ENCODE peak calls at places on chromosomes 1 and 21, in six cellular contexts. U is PC-9; D is CD8-positive, alpha-beta T cell; F is transverse colon; K is CD8-positive, alpha-beta memory T cell; S is aorta. A is an unnamed sample. For H3K27me3, the result is how much of the 10 kb centered on the place peaks cover.

GRCh38 chr1:172343246-172344099 is 77.0 kb upstream of the C1orf105 start:
- DNase-seq in U (no peak), D (no peak), F (no peak), K (no peak), S (no peak), A (peak)

GRCh38 chr1:153490272-153491051 is 30.0 kb upstream of the S100A7 start:
- DNase-seq in U (peak), D (no peak), F (peak), K (no peak), S (peak), A (peak)

GRCh38 chr1:39490596-39491145 is 765 bp upstream of the BMP8A start:
- DNase-seq in U (no peak), D (peak), F (peak), K (no peak), S (peak), A (no peak)

GRCh38 chr1:121519042-121519755 is 334.4 kb downstream of the SRGAP2C start:
- DNase-seq in U (peak), D (peak), F (peak), K (peak), S (peak), A (no peak)

GRCh38 chr21:27171704-27172103 is 204.8 kb upstream of the ADAMTS5 start:
- DNase-seq in U (no peak), D (no peak), F (no peak), K (no peak), S (no peak), A (no peak)

GRCh38 chr1:155010211-155010918 is 7.8 kb downstream of the ZBTB7B start:
- DNase-seq in U (no peak), D (no peak), F (no peak), K (no peak), S (no peak), A (no peak)

GRCh38 chr21:31370893-31371652 is 27.0 kb upstream of the TIAM1 start:
- DNase-seq in U (no peak), D (no peak), F (no peak), K (no peak), S (no peak), A (no peak)

GRCh38 chr1:87880747-87881133 is 552.1 kb downstream of the LMO4 start:
- DNase-seq in U (no peak), D (no peak), F (no peak), K (no peak), S (no peak), A (no peak)

GRCh38 chr1:74396942-74397341 is 115.5 kb downstream of the LRRC53 start:
- DNase-seq in U (no peak), D (no peak), F (no peak), K (no peak), S (no peak), A (no peak)

GRCh38 chr1:154571244-154571963 is 3.8 kb downstream of the CHRNB2 start:
- DNase-seq in U (no peak), D (no peak), F (no peak), K (no peak), S (no peak), A (no peak)

GRCh38 chr1:61284226-61284854 is 202.0 kb downstream of the NFIA start:
- DNase-seq in U (no peak), D (no peak), F (no peak), K (no peak), S (no peak), A (no peak)

GRCh38 chr1:156204686-156205085 is 8.1 kb upstream of the PMF1 start:
- DNase-seq in U (no peak), D (no peak), F (no peak), K (no peak), S (no peak), A (no peak)

GRCh38 chr1:192539450-192540132 is 36.0 kb upstream of the RGS1 start:
- DNase-seq in U (peak), D (no peak), F (no peak), K (no peak), S (no peak), A (peak)

GRCh38 chr1:21628798-21629393 is 40.3 kb downstream of the RAP1GAP start:
- DNase-seq in U (peak), D (no peak), F (no peak), K (no peak), S (no peak), A (no peak)

GRCh38 chr1:30899577-30900389 is 8.8 kb downstream of the SDC3 start:
- DNase-seq in U (no peak), D (no peak), F (no peak), K (no peak), S (no peak), A (no peak)

GRCh38 chr1:31669433-31669785 is 24.7 kb upstream of the PEF1 start:
- DNase-seq in U (no peak), D (no peak), F (no peak), K (no peak), S (no peak), A (no peak)

GRCh38 chr1:171335964-171336363 is 22.0 kb downstream of the FMO4 start:
- DNase-seq in U (no peak), D (no peak), F (no peak), K (no peak), S (no peak), A (no peak)

GRCh38 chr1:204992499-204992898 is 50.5 kb upstream of the CNTN2 start:
- DNase-seq in U (no peak), D (no peak), F (no peak), K (no peak), S (no peak), A (no peak)

GRCh38 chr1:24149854-24150227 is 6.9 kb upstream of the IL22RA1 start:
- DNase-seq in U (peak), D (no peak), F (peak), K (no peak), S (no peak), A (peak)

GRCh38 chr1:184223216-184223615 is 163.6 kb upstream of the C1orf21 start:
- DNase-seq in U (no peak), D (no peak), F (no peak), K (no peak), S (no peak), A (no peak)

GRCh38 chr1:12279728-12280469 is 50.1 kb downstream of the VPS13D start:
- DNase-seq in U (no peak), D (no peak), F (no peak), K (no peak), S (no peak), A (peak)

GRCh38 chr1:109104364-109105151 is 9.4 kb upstream of the ELAPOR1 start:
- DNase-seq in U (no peak), D (no peak), F (no peak), K (no peak), S (no peak), A (no peak)

GRCh38 chr21:37368536-37369279 is 2.1 kb downstream of the DYRK1A start:
- DNase-seq in U (no peak), D (no peak), F (no peak), K (no peak), S (no peak), A (peak)

GRCh38 chr21:46253610-46254124 is 25.1 kb upstream of the LSS start:
- DNase-seq in U (no peak), D (peak), F (no peak), K (peak), S (no peak), A (no peak)

GRCh38 chr1:47986741-47987140 is 10.4 kb downstream of the TRABD2B start:
- DNase-seq in U (no peak), D (no peak), F (no peak), K (no peak), S (peak), A (no peak)

GRCh38 chr1:53390261-53390660 is 62.4 kb upstream of the LRP8 start:
- DNase-seq in U (no peak), D (no peak), F (peak), K (no peak), S (no peak), A (no peak)

GRCh38 chr1:235430991-235431390 is 63.8 kb downstream of the TBCE start:
- DNase-seq in U (no peak), D (no peak), F (no peak), K (no peak), S (no peak), A (peak)

GRCh38 chr21:28633803-28634572 is 358.7 kb downstream of the LTN1 start:
- DNase-seq in U (no peak), D (no peak), F (no peak), K (no peak), S (peak), A (peak)

DNA sequence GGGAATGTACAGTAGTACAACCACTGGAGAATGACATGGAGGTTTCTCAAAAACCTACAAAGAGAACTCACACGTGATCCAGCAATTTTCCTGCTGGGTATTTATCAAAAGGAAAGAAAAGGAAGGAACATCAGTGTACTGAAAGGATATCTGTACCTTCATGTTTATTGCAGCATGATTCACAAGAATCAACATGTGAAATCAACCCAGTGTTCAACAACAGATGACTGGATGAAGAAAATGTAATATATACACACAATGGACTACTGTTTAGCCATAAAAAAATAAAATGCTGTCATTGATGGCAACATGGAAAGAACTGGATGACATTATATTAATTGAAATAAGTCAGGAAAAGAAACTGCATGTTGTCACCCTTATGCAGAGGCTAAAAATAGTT is 19.0 kb upstream of the CYP4A11 start:
- DNase-seq in U (no peak), D (no peak), F (no peak), K (no peak), S (no peak), A (no peak)
- H3K27me3 ChIP-seq in U (under half), D (under half), F (under half), K (under half), S (under half), A (under half)

GRCh38 chr1:110880708-110881374 is 7.9 kb downstream of the CD53 start:
- DNase-seq in U (no peak), D (peak), F (no peak), K (peak), S (no peak), A (no peak)
- H3K27ac ChIP-seq in U (no peak), D (peak), F (no peak), K (peak), S (no peak), A (no peak)

DNA sequence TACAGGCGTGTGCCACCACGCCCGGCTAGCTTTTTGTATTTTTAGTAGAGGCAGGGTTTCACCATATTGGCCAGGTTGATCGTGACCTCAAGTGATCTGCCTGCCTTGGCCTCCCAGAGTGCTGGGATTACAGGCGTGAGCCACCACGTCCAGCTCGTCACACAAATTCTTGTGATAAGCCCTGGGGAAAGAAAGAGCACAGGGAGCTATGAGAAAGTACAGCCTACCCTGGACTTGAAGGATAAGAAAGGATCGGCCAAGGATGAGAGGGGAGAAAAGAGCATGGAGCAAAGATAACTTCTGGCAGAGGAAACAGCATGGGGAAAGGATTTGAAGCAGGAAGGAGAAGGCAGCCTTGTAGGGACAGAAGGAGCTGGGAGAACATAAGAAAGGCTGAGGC is 29.2 kb downstream of the SESN2 start:
- DNase-seq in U (no peak), D (no peak), F (no peak), K (no peak), S (no peak), A (no peak)
- H3K4me3 ChIP-seq in U (no peak), D (no peak), F (no peak), K (no peak), S (no peak), A (no peak)

GRCh38 chr1:159942700-159943640 is 2.4 kb downstream of the IGSF9 start:
- DNase-seq in U (no peak), D (no peak), F (no peak), K (no peak), S (peak), A (no peak)

GRCh38 chr1:159946242-159947187 is 1.1 kb upstream of the IGSF9 start:
- DNase-seq in U (no peak), D (no peak), F (peak), K (no peak), S (peak), A (no peak)

GRCh38 chr1:159945483-159946241 is at the start of gene IGSF9:
- DNase-seq in U (peak), D (peak), F (peak), K (peak), S (peak), A (peak)

GRCh38 chr1:159943908-159944622 is 1.3 kb downstream of the IGSF9 start:
- DNase-seq in U (no peak), D (no peak), F (no peak), K (no peak), S (no peak), A (no peak)

GRCh38 chr1:159944623-159945455 is 574 bp downstream of the IGSF9 start:
- DNase-seq in U (no peak), D (no peak), F (no peak), K (no peak), S (no peak), A (no peak)
- H3K27me3 ChIP-seq in U (under half), D (under half), F (under half), K (under half), S (under half), A (under half)

GRCh38 chr1:20198296-20198695 is 12.0 kb upstream of the PLA2G2C start:
- DNase-seq in U (no peak), D (no peak), F (no peak), K (no peak), S (no peak), A (no peak)

GRCh38 chr1:20195464-20195780 is 9.1 kb upstream of the PLA2G2C start:
- DNase-seq in U (no peak), D (no peak), F (no peak), K (no peak), S (no peak), A (no peak)

GRCh38 chr1:20198918-20199317 is 12.6 kb upstream of the PLA2G2C start:
- DNase-seq in U (no peak), D (no peak), F (no peak), K (no peak), S (no peak), A (no peak)

GRCh38 chr1:20199410-20199809 is 13.1 kb upstream of the PLA2G2C start:
- DNase-seq in U (peak), D (no peak), F (peak), K (no peak), S (no peak), A (no peak)

GRCh38 chr1:20197329-20197791 is 11.0 kb upstream of the PLA2G2C start:
- DNase-seq in U (no peak), D (no peak), F (no peak), K (no peak), S (no peak), A (no peak)
- H3K27ac ChIP-seq in U (no peak), D (no peak), F (no peak), K (no peak), S (no peak), A (no peak)

GRCh38 chr1:246270236-246270635 is 236.8 kb downstream of the SMYD3 start:
- DNase-seq in U (no peak), D (no peak), F (no peak), K (no peak), S (no peak), A (no peak)
- H3K4me3 ChIP-seq in U (no peak), D (no peak), F (no peak), K (no peak), S (no peak), A (no peak)